ENCODE peak calls at places on chromosomes 4 and X, in four cellular contexts. F, U, K and I are unnamed samples.

GRCh38 chrX:39814391-39814790 is 283.4 kb downstream of the BCOR start:
- DNase-seq in K (peak), F (peak), U (no peak), I (peak)

GRCh38 chrX:73977542-73978169 is 326.3 kb upstream of the ZCCHC13 start:
- DNase-seq in F (no peak), K (no peak), U (no peak), I (no peak)

GRCh38 chr4:48944659-48945290 is 38.2 kb upstream of the OCIAD2 start:
- DNase-seq in K (no peak), U (no peak), F (no peak), I (peak)

GRCh38 chr4:168879178-168879577 is 130.9 kb downstream of the CBR4 start:
- DNase-seq in K (no peak), U (no peak), F (no peak), I (no peak)

GRCh38 chr4:184472540-184473264 is 1.6 kb downstream of the IRF2 start:
- DNase-seq in K (peak), U (peak), F (peak), I (peak)

GRCh38 chr4:4490041-4490440 is 51.8 kb downstream of the STX18 start:
- DNase-seq in K (no peak), U (no peak), F (peak), I (no peak)

GRCh38 chr4:166153539-166153938 is 280.5 kb downstream of the TLL1 start:
- DNase-seq in F (peak), U (no peak), K (no peak), I (no peak)

GRCh38 chrX:152658302-152658701 is 20.6 kb downstream of the GABRQ start:
- DNase-seq in F (no peak), K (no peak), U (no peak), I (no peak)

GRCh38 chr4:3420606-3420955 is 21.2 kb upstream of the HGFAC start:
- DNase-seq in F (no peak), U (no peak), K (peak), I (no peak)

GRCh38 chrX:55074851-55075467 is at the start of gene PAGE2B:
- DNase-seq in U (no peak), K (no peak), F (no peak), I (no peak)

DNA sequence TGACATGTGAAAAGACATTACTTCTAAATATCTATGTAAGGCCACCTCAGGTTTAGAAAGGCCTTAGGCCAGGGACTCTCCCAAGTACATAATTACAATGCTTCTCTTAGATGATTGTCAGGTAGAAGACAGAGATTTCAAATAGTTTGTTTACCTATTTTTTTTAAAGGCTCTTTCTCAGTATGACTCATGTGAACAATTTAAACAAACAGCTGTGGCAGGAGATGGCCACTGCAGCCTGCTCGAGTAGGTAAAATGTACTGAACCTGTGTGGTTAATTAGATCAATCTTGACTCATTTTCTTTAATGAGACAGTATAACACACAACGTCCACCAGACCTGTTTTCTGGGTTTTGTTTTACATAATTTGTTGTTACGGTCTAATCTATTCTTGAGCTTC is 50.2 kb downstream of the LEF1 start:
- DNase-seq in U (no peak), F (no peak), K (no peak), I (peak)
- H3K27ac ChIP-seq in U (no peak), F (no peak), K (no peak), I (peak)

GRCh38 chrX:69102805-69103204 is 62.4 kb downstream of the PJA1 start:
- DNase-seq in F (no peak), K (no peak), U (no peak), I (no peak)

GRCh38 chrX:69100478-69100877 is 64.8 kb downstream of the PJA1 start:
- DNase-seq in K (no peak), U (no peak), F (no peak), I (no peak)

GRCh38 chrX:69104756-69105434 is 60.4 kb downstream of the PJA1 start:
- DNase-seq in U (no peak), K (no peak), F (no peak), I (no peak)

GRCh38 chrX:69103539-69103938 is 61.7 kb downstream of the PJA1 start:
- DNase-seq in F (no peak), K (no peak), U (no peak), I (no peak)

DNA sequence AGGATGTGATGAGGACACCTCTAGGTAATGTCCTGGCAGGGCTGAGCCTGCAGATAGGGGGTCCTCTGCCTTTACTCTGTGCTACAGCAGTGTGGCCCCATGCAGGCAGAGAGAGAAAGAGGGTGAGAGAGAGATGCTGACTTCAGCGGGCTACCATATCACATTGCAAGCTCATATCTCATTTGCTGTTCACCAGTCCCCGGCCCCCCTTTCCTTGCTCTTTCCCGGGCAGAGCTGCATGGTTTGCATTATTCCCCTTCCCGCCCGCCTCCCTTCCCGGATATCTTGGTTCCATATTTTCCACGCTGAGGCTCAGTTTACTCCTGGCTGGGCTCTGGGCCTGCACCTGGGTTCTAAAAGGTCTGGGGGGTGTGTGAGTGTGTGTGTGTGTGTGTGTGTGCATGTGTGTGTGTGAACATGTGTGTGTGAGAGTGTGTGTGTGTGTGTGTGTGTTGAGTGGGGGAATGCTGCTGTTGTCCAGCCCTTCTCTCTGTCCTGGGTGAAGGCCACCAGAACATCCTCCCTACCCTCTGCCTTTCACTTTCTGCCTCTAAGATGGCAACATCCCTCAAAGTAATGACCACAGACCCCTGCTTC is 63.5 kb downstream of the PJA1 start:
- DNase-seq in K (no peak), U (no peak), F (no peak), I (no peak)
- TF ChIP-seq CTCF in K (no peak), U (no peak), F (no peak), I (no peak)

GRCh38 chrX:43582540-43582913 is 73.6 kb upstream of the MAOA start:
- DNase-seq in F (no peak), K (no peak), U (no peak), I (no peak)
- H3K27ac ChIP-seq in F (no peak), K (no peak), U (peak), I (no peak)

DNA sequence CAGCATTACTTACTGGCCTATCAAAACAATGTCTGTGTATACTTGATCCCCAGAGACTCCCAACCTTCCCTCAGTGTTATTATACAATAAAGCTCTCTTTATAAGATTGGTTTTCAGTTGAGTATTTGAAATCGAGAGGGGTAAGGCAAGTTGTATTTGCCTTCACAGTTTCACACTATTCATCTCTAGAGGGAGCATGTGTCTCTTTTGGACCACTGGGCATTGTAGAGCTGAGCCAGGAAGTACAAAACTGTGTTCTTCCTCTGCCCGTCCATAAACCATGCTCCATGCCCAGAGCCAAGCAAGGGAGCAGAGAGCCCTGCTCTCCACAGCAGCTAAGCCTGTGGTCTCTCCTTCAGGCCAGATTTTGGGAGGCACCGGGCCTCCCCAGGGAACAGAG is 61.5 kb upstream of the HHIP start:
- DNase-seq in U (no peak), F (no peak), K (no peak), I (no peak)
- TF ChIP-seq CTCF in U (no peak), F (no peak), K (no peak), I (no peak)

GRCh38 chrX:13843150-13843721 is 26.3 kb upstream of the GPM6B start:
- DNase-seq in F (no peak), U (no peak), K (no peak), I (no peak)

GRCh38 chrX:13840121-13840520 is 23.2 kb upstream of the GPM6B start:
- DNase-seq in F (no peak), K (no peak), U (no peak), I (no peak)

GRCh38 chrX:13845721-13846378 is 29.0 kb upstream of the GPM6B start:
- DNase-seq in K (no peak), U (peak), F (peak), I (no peak)
- H3K27ac ChIP-seq in K (no peak), U (peak), F (no peak), I (no peak)